ENCODE peak calls at places on chromosomes 5 and 9, in six cellular contexts. E is WTC11; L is H4; C is LoVo; V is activated CD8-positive, alpha-beta memory T cell treated with anti-CD3 and anti-CD28 coated beads for 24 hours; K is stimulated activated CD8-positive, alpha-beta memory T cell treated with anti-CD3 and anti-CD28 coated beads, Interleukin-15, amount 100 ng/mL, for 1 hour. R is an unnamed sample.

GRCh38 chr9:128940946-128941755 is 6.3 kb downstream of the DOLK start:
- DNase-seq in E (no peak), L (no peak), C (no peak), V (no peak), K (no peak), R (no peak)

GRCh38 chr9:70475211-70475610 is 60.8 kb upstream of the KLF9 start:
- DNase-seq in E (no peak), L (no peak), C (no peak), V (no peak), K (no peak), R (no peak)

GRCh38 chr5:14871084-14871572 is 450 bp downstream of the ANKH start:
- DNase-seq in E (no peak), L (no peak), C (peak), V (peak), K (no peak), R (no peak)

GRCh38 chr5:129096382-129096991 is 1.9 kb downstream of the ISOC1 start:
- DNase-seq in E (no peak), L (no peak), C (no peak), V (no peak), K (no peak), R (peak)

GRCh38 chr9:1454980-1455367 is 404.8 kb downstream of the DMRT2 start:
- DNase-seq in E (no peak), L (no peak), C (no peak), V (no peak), K (no peak), R (no peak)

GRCh38 chr5:147530801-147531389 is 21.0 kb upstream of the DPYSL3 start:
- DNase-seq in E (no peak), L (peak), C (no peak), V (no peak), K (no peak), R (peak)

GRCh38 chr9:136665704-136666363 is 3.1 kb downstream of the EGFL7 start:
- DNase-seq in E (peak), L (no peak), C (peak), V (peak), K (no peak), R (no peak)

GRCh38 chr9:73180373-73180772 is 28.7 kb downstream of the ANXA1 start:
- DNase-seq in E (no peak), L (peak), C (no peak), V (no peak), K (no peak), R (no peak)

GRCh38 chr5:170216262-170216864 is 16.4 kb upstream of the C5orf58 start:
- DNase-seq in E (peak), L (peak), C (peak), V (no peak), K (no peak), R (peak)

GRCh38 chr9:96453625-96454024 is 3.7 kb downstream of the HABP4 start:
- DNase-seq in E (no peak), L (peak), C (no peak), V (peak), K (no peak), R (peak)

GRCh38 chr9:108073823-108074222 is 584.3 kb upstream of the KLF4 start:
- DNase-seq in E (no peak), L (no peak), C (no peak), V (no peak), K (no peak), R (no peak)

GRCh38 chr5:136087961-136088871 is 44.4 kb upstream of the SMAD5 start:
- DNase-seq in E (no peak), L (no peak), C (no peak), V (no peak), K (no peak), R (no peak)

GRCh38 chr9:127574089-127574921 is 37.8 kb upstream of the STXBP1 start:
- DNase-seq in E (no peak), L (peak), C (peak), V (no peak), K (no peak), R (peak)

GRCh38 chr5:92758552-92758951 is 822.5 kb downstream of the NR2F1-AS1 start:
- DNase-seq in E (no peak), L (no peak), C (no peak), V (no peak), K (no peak), R (peak)

GRCh38 chr5:41408676-41409443 is 101.5 kb downstream of the PLCXD3 start:
- DNase-seq in E (no peak), L (no peak), C (no peak), V (no peak), K (no peak), R (no peak)

GRCh38 chr9:95102572-95102971 is 214.9 kb downstream of the FANCC start:
- DNase-seq in E (no peak), L (no peak), C (no peak), V (no peak), K (no peak), R (no peak)

GRCh38 chr5:130545291-130545690 is 619.8 kb downstream of the HINT1 start:
- DNase-seq in E (no peak), L (no peak), C (peak), V (no peak), K (no peak), R (no peak)

GRCh38 chr5:79800979-79801827 is 111.6 kb downstream of the CMYA5 start:
- DNase-seq in E (no peak), L (peak), C (no peak), V (no peak), K (no peak), R (no peak)

GRCh38 chr5:146007973-146008372 is 71.6 kb downstream of the SH3RF2 start:
- DNase-seq in E (no peak), L (no peak), C (no peak), V (no peak), K (no peak), R (no peak)

GRCh38 chr9:114163517-114163924 is 8.2 kb downstream of the COL27A1 start:
- DNase-seq in E (peak), L (no peak), C (no peak), V (no peak), K (no peak), R (peak)

GRCh38 chr5:65734921-65735320 is 12.9 kb downstream of the NLN start:
- DNase-seq in E (no peak), L (no peak), C (no peak), V (no peak), K (no peak), R (no peak)

GRCh38 chr9:100443781-100444768 is 17.1 kb downstream of the MSANTD3 start:
- DNase-seq in E (no peak), L (no peak), C (no peak), V (no peak), K (no peak), R (no peak)

GRCh38 chr5:111968459-111968858 is 211.5 kb upstream of the NREP start:
- DNase-seq in E (no peak), L (no peak), C (no peak), V (no peak), K (no peak), R (no peak)

GRCh38 chr5:132389051-132389331 is 19.5 kb downstream of the SLC22A5 start:
- DNase-seq in E (no peak), L (no peak), C (no peak), V (no peak), K (no peak), R (no peak)

GRCh38 chr5:107533946-107534876 is 136.5 kb downstream of the EFNA5 start:
- DNase-seq in E (no peak), L (no peak), C (no peak), V (no peak), K (no peak), R (no peak)

GRCh38 chr5:91591076-91591475 is 208.0 kb upstream of the ARRDC3 start:
- DNase-seq in E (no peak), L (no peak), C (no peak), V (no peak), K (no peak), R (no peak)

GRCh38 chr5:168646335-168646734 is 67.2 kb upstream of the PANK3 start:
- DNase-seq in E (no peak), L (no peak), C (no peak), V (no peak), K (no peak), R (no peak)

GRCh38 chr5:157533011-157533481 is 42.5 kb downstream of the ADAM19 start:
- DNase-seq in E (no peak), L (no peak), C (peak), V (no peak), K (no peak), R (no peak)

GRCh38 chr5:88660947-88661869 is 221.8 kb downstream of the MEF2C start:
- DNase-seq in E (peak), L (peak), C (peak), V (no peak), K (no peak), R (peak)

GRCh38 chr9:5762421-5762820 is 70.5 kb downstream of the ERMP1 start:
- DNase-seq in E (no peak), L (no peak), C (no peak), V (no peak), K (no peak), R (no peak)